ENCODE peak calls at places on chromosomes 3 and 15, in seven cellular contexts. J is uterus; I is CD8-positive, alpha-beta memory T cell; B is AG04450; F is caudate nucleus; G is PC-3; Z is neuronal stem cell. U is an unnamed sample.

GRCh38 chr3:17642474-17642873 is 100.0 kb downstream of the TBC1D5 start:
- DNase-seq in J (no peak), Z (no peak), G (no peak), B (no peak), I (no peak), F (no peak), U (no peak)

GRCh38 chr3:169771651-169772529 is 1.3 kb upstream of the MYNN start:
- DNase-seq in F (peak), B (peak), G (peak), J (peak), I (peak), Z (peak), U (no peak)

GRCh38 chr3:32912046-32912445 is 39.4 kb upstream of the CCR4 start:
- DNase-seq in B (no peak), I (no peak), F (no peak), Z (no peak), G (no peak), J (no peak), U (no peak)

GRCh38 chr3:9422712-9423424 is 25.5 kb downstream of the SETD5 start:
- DNase-seq in B (peak), F (peak), J (peak), Z (peak), G (peak), I (no peak), U (peak)

GRCh38 chr15:20357139-20358065 is 184.2 kb downstream of the GOLGA6L6 start:
- DNase-seq in G (no peak), F (no peak), J (peak), I (peak), Z (no peak), B (no peak), U (no peak)

GRCh38 chr3:149115114-149115513 is 14.3 kb upstream of the HPS3 start:
- DNase-seq in I (no peak), G (no peak), B (no peak), J (no peak), Z (no peak), F (no peak), U (no peak)

GRCh38 chr3:183038221-183038620 is 57.9 kb upstream of the DCUN1D1 start:
- DNase-seq in Z (no peak), F (no peak), G (no peak), B (no peak), I (no peak), J (no peak), U (no peak)

GRCh38 chr3:180804871-180805430 is 107.5 kb upstream of the FXR1 start:
- DNase-seq in Z (peak), F (peak), B (no peak), G (peak), J (no peak), I (no peak), U (no peak)

GRCh38 chr3:71724171-71724453 is 1.1 kb downstream of the EIF4E3 start:
- DNase-seq in F (no peak), I (no peak), Z (no peak), G (no peak), B (no peak), J (no peak), U (no peak)

DNA sequence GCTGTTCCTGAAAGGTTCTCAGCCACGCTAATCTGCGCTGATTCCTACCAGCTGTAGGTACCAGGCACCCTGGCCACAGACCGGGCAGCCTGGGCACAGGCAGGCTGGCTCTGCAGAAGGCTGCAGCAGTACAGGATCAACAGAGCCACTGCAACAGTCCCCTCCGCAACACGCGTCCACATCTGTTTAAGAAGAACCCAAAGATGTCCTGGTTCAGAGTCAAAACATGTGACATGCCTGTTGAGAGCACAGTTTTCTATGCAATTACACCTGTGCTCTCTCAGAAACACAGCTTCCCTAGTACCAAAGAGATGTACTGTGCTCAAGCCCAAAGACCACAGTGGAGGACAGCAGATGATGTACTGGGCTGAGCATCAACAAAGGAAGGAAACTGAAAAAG is 18.8 kb downstream of the LRIG1 start:
- DNase-seq in J (no peak), I (no peak), Z (no peak), F (peak), B (no peak), G (no peak), U (peak)
- H3K27ac ChIP-seq in J (peak), I (no peak), Z (no peak), F (peak), B (peak), G (no peak), U (peak)

GRCh38 chr3:188687389-188687788 is 484.4 kb upstream of the TPRG1 start:
- DNase-seq in J (no peak), F (peak), G (peak), I (no peak), Z (no peak), B (no peak), U (no peak)

GRCh38 chr3:188690932-188691331 is 480.8 kb upstream of the TPRG1 start:
- DNase-seq in G (no peak), B (no peak), F (no peak), Z (no peak), J (no peak), I (no peak), U (no peak)

GRCh38 chr3:188690076-188690475 is 481.7 kb upstream of the TPRG1 start:
- DNase-seq in G (no peak), B (no peak), F (no peak), Z (no peak), I (no peak), J (no peak), U (no peak)

GRCh38 chr3:188686319-188686718 is 485.5 kb upstream of the TPRG1 start:
- DNase-seq in G (no peak), Z (no peak), F (no peak), I (no peak), J (no peak), B (no peak), U (no peak)

GRCh38 chr3:188689101-188689574 is 482.6 kb upstream of the TPRG1 start:
- DNase-seq in F (no peak), J (no peak), B (no peak), I (no peak), Z (no peak), G (no peak), U (no peak)
- H3K27ac ChIP-seq in F (no peak), J (peak), B (peak), I (no peak), Z (no peak), G (no peak), U (no peak)

DNA sequence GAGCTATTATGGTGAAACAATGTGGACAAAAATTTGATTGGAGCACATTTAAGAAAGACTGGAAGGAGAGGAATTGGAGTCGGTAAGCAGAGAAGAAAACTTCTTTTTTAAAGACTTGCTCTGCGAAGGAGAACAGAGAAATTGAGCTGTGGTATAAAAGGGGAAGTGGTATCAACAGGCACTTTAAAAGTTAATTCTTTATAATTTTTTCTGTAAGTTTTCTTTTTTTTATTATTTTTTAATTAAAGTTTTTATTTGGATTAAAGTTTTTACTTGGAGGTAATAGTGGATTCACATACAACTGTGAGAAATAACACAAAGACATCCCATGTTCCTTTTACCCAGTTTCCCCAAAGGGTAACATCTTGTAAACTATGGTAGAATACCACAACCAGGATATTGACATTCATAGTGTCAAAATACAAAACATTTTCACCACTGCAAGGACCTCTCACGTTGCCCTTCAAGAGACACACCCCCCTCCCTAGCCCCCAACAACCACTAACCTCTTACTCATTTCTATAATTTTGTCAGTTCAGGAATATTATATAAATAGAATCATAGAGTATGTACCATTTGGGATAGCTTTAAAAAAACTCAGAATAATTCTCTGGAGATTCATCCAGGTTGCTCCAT is 33.8 kb upstream of the XIRP1 start:
- DNase-seq in J (no peak), Z (no peak), G (no peak), I (no peak), F (no peak), B (no peak), U (no peak)
- H3K27ac ChIP-seq in J (no peak), Z (no peak), G (no peak), I (no peak), F (no peak), B (no peak), U (no peak)

GRCh38 chr3:153144779-153145178 is 17.2 kb upstream of the RAP2B start:
- DNase-seq in J (no peak), Z (no peak), I (no peak), F (no peak), B (no peak), G (peak), U (no peak)
- H3K27ac ChIP-seq in J (no peak), Z (no peak), I (no peak), F (no peak), B (no peak), G (peak), U (no peak)

DNA sequence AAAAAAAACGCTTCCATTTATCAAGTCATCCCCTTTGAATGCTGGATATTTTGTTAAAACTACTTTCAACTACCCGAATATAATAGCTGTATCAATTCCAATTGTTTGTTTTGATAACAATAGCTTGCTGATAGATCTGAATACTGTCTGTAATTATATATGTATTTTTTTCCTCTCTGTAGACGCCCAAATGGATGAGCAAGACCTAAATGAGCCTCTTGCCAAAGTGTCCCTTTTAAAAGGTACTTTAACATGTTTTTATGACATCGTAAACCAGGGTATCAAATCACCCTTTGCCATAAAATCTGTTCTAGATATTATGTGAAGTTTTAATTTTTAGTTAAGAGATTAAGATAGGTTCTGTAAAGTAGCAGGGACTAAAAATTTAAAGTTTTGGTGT is 111.5 kb upstream of the FLNB start:
- DNase-seq in G (no peak), B (no peak), J (no peak), F (no peak), Z (no peak), I (no peak), U (no peak)
- H3K27ac ChIP-seq in G (no peak), B (no peak), J (peak), F (no peak), Z (no peak), I (no peak), U (no peak)

DNA sequence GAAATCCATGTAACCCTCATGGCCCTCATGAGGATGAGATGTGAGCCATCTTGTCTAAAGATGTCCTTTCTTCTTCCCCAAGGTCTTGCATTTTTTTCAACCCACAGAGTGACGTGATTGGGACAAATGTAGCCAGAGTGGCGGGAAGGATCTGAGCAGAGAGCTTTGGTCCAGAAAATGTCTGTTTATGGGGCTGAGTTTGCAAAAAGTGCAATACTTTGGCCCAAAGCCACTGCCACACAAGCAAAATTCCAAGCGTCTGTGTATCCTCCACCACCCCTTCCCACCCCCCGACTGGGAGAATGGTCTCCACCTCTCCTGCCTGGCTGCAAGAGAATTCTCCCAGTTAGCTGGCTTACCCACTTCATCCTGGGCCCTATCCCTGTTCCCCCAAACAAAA is 246.9 kb upstream of the LRIG1 start:
- DNase-seq in G (no peak), Z (no peak), I (no peak), F (no peak), J (no peak), B (no peak), U (no peak)
- H3K27ac ChIP-seq in G (no peak), Z (no peak), I (no peak), F (no peak), J (no peak), B (no peak), U (no peak)

DNA sequence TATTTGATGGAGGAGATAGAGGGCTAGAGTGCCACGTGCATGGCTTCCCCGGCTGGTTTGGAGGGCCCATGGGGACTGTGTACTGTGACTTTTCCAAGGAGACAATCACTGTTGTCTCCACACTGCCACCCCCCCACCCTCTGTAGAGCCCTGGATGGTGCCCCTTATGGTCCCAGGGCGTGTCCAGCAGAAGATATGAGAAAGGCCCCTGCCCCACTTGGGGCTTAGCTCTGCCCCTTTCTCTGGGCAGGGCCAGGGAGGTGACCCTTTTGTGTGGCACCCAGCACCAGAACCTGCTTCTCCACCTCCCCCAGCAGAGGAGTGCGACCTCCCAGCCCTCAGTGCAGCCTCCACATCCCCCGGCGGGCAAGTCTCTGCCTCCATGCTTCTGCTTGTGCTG is 32.1 kb downstream of the SPSB4 start:
- DNase-seq in J (no peak), Z (no peak), B (no peak), G (no peak), I (no peak), F (no peak), U (no peak)
- H3K27ac ChIP-seq in J (no peak), Z (peak), B (no peak), G (no peak), I (no peak), F (no peak), U (no peak)